ENCODE peak calls at places on chromosomes 6 and 20, in four cellular contexts. R, W, Z and P are unnamed samples.

GRCh38 chr20:44448753-44449546 is 26.7 kb upstream of the TTPAL start:
- DNase-seq in Z (no peak), R (no peak), W (no peak), P (no peak)

GRCh38 chr6:113595921-113596376 is 261.2 kb upstream of the MARCKS start:
- DNase-seq in W (peak; percentile 83), Z (peak; percentile 6), R (no peak), P (peak; percentile 27)

GRCh38 chr20:34579191-34579661 is 20.7 kb downstream of the MAP1LC3A start:
- DNase-seq in R (no peak), Z (no peak), W (no peak), P (peak; percentile 84)

GRCh38 chr6:136771306-136771705 is 21.0 kb downstream of the MAP3K5 start:
- DNase-seq in R (no peak), Z (no peak), W (no peak), P (no peak)

GRCh38 chr6:7919871-7920270 is 9.3 kb upstream of the TXNDC5 start:
- DNase-seq in Z (no peak), R (no peak), W (no peak), P (no peak)

GRCh38 chr6:25992413-25993037 is 29.9 kb downstream of the TRIM38 start:
- DNase-seq in W (peak; percentile 97), Z (peak; percentile 93), R (peak; percentile 96), P (peak; percentile 99)

GRCh38 chr6:3307436-3307835 is 48.7 kb downstream of the PSMG4 start:
- DNase-seq in W (peak; percentile 22), Z (no peak), R (no peak), P (no peak)

GRCh38 chr20:36017034-36017951 is 48.9 kb downstream of the CNBD2 start:
- DNase-seq in R (peak; percentile 71), W (no peak), Z (peak; percentile 57), P (no peak)

GRCh38 chr6:78598966-78599365 is 268.4 kb upstream of the IRAK1BP1 start:
- DNase-seq in Z (no peak), W (no peak), R (no peak), P (no peak)

GRCh38 chr6:80548496-80548895 is 442.0 kb downstream of the BCKDHB start:
- DNase-seq in Z (no peak), R (no peak), W (no peak), P (no peak)

GRCh38 chr6:51167468-51167867 is 348.8 kb downstream of the TFAP2B start:
- DNase-seq in Z (no peak), R (no peak), W (no peak), P (no peak)

GRCh38 chr6:51163843-51164529 is 345.3 kb downstream of the TFAP2B start:
- DNase-seq in W (no peak), Z (no peak), R (no peak), P (no peak)

GRCh38 chr6:51166914-51167313 is 348.2 kb downstream of the TFAP2B start:
- DNase-seq in Z (no peak), W (no peak), R (no peak), P (no peak)

DNA sequence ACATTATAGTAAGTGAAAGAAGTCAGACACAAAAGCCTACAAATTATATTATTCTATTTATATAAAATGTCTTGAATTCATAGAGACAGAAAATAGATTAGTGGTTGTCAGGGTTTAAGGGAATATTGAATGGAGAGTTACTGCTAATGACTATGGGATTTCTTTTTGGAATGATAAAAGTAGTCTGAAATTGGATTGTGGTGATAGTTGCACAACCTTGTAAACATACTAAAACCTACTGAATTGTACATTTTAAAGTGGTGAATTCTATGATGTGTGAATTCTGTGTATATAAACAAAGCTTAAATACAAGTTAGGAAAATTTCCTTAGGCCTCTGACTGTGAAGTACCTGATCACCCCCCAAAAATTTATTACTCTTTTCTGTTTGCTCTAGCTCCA is 343.1 kb downstream of the TFAP2B start:
- DNase-seq in R (no peak), Z (no peak), W (no peak), P (no peak)
- H3K9me3 ChIP-seq in R (no peaks in the 10 kb centered on the region), Z (no peaks in the 10 kb centered on the region), W (no peaks in the 10 kb centered on the region), P (no peaks in the 10 kb centered on the region)

DNA sequence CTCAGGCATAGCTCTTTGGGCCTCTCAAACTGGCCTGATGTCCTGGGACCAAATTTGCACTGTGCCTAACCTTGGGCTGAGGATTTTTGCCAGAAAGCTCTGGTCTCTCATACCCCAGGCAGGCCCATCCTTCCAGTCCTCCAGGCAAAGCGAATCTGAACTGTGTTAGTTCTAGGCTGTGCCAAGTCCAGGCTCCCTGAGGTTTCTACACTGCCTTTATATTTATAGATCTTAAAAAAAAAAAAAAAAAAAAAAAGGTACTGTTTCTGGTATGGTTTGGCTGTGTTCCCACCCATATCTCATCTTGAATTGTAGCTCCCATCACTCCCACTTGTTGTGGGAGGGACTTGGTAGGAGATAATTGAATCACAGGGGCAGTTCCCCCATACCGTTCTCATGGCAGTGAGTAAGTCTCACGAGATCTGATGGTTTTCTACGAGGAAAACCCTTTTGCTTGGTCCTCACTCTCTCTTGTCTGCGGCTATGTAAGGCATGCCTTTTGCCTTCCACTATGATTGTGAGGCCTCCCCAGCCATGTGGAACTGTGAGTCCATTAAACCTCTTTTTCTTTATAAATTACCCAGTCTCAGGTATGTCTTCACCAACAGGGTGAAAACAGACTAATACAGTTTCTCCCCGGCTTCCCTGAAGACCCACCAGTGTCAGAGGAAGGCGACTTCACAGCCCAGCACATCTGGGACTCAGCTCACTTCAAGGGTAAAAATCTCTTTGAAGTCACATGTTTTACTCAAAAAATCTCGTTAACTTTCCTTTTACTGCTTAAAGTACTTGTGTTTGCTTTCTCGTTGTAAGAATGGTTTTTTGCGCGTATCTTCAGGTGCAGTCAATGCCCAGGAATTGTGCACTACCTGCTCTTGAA is 39.1 kb upstream of the TBXT start:
- DNase-seq in Z (no peak), W (no peak), R (no peak), P (no peak)
- H3K9me3 ChIP-seq in Z (no peaks in the 10 kb centered on the region), W (no peaks in the 10 kb centered on the region), R (no peaks in the 10 kb centered on the region), P (no peaks in the 10 kb centered on the region)

GRCh38 chr6:168554472-168554871 is 113.5 kb downstream of the SMOC2 start:
- DNase-seq in R (no peak), W (no peak), Z (no peak), P (no peak)

GRCh38 chr6:168546173-168546572 is 105.2 kb downstream of the SMOC2 start:
- DNase-seq in W (no peak), R (no peak), Z (no peak), P (no peak)

GRCh38 chr6:168554898-168555617 is 114.1 kb downstream of the SMOC2 start:
- DNase-seq in R (no peak), Z (no peak), W (no peak), P (no peak)

GRCh38 chr6:168546730-168547129 is 105.7 kb downstream of the SMOC2 start:
- DNase-seq in Z (no peak), R (no peak), W (no peak), P (no peak)

DNA sequence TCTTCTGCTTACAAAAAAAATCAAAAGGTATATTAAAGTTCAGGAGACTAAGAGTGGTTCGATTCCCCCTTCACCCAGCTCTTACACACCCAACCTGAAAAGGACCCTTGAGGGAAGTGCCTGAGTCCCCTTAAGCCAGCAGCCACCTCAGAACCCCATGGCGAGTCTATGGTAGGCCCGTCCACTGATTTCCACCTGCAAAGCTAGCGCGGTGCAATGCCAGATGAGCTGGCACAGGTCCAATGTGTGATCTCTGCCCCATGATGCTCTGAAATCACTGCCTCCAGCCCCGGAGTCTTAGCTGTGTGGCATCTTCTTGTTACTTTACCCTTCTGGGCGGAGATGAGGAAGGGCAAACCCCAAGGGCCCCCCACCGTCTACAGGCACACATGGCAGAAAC is 109.3 kb downstream of the SMOC2 start:
- DNase-seq in W (no peak), Z (no peak), R (peak; percentile 28), P (no peak)
- H3K9me3 ChIP-seq in W (no peaks in the 10 kb centered on the region), Z (no peaks in the 10 kb centered on the region), R (no peaks in the 10 kb centered on the region), P (no peaks in the 10 kb centered on the region)

GRCh38 chr20:55424446-55424845 is 580.9 kb downstream of the CBLN4 start:
- DNase-seq in R (no peak), W (no peak), Z (no peak), P (no peak)
- H3K9me3 ChIP-seq in R (no peaks in the 10 kb centered on the region), W (no peaks in the 10 kb centered on the region), Z (no peaks in the 10 kb centered on the region), P (no peaks in the 10 kb centered on the region)

GRCh38 chr6:120857422-120857821 is 476.9 kb downstream of the TBC1D32 start:
- DNase-seq in Z (no peak), W (no peak), R (no peak), P (no peak)

GRCh38 chr6:120852293-120852849 is 481.9 kb downstream of the TBC1D32 start:
- DNase-seq in R (no peak), Z (no peak), W (no peak), P (no peak)

GRCh38 chr6:120854583-120854982 is 479.7 kb downstream of the TBC1D32 start:
- DNase-seq in W (no peak), R (no peak), Z (no peak), P (no peak)
- H3K9me3 ChIP-seq in W (no peaks in the 10 kb centered on the region), R (no peaks in the 10 kb centered on the region), Z (no peaks in the 10 kb centered on the region), P (no peaks in the 10 kb centered on the region)

DNA sequence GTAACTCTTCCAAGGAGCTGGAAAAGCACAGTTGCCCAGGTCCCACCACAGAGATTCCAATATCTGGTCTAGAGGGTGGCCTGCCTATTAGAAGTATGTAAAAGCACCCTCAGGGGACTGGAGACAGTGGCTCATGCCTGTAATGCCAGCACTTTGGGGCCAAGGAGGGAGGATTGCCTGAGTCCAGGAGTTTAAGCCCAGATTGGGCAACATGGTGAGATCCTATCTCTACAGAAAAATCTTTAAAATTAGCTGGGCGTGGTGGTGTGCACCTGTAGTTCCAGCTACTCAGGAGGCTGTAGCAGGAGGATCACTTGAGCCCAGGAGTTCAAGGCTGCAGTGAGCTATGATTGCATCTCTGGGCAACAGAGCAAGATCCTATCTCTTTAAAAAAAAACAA is 378.3 kb downstream of the KIF16B start:
- DNase-seq in Z (no peak), R (no peak), W (no peak), P (no peak)
- H3K9me3 ChIP-seq in Z (no peaks in the 10 kb centered on the region), R (peaks cover 7% of the 10 kb centered on the region), W (no peaks in the 10 kb centered on the region), P (no peaks in the 10 kb centered on the region)

GRCh38 chr20:6974819-6975218 is 207.3 kb downstream of the BMP2 start:
- DNase-seq in W (no peak), Z (no peak), R (no peak), P (no peak)
- H3K9me3 ChIP-seq in W (no peaks in the 10 kb centered on the region), Z (no peaks in the 10 kb centered on the region), R (peaks cover 5% of the 10 kb centered on the region), P (no peaks in the 10 kb centered on the region)

GRCh38 chr20:48651271-48651670 is 176.5 kb downstream of the PREX1 start:
- DNase-seq in R (peak; percentile 43), Z (no peak), W (no peak), P (no peak)

GRCh38 chr20:48656120-48656519 is 171.7 kb downstream of the PREX1 start:
- DNase-seq in Z (no peak), W (no peak), R (no peak), P (no peak)

GRCh38 chr20:48653706-48654051 is 174.1 kb downstream of the PREX1 start:
- DNase-seq in Z (no peak), W (no peak), R (no peak), P (no peak)

GRCh38 chr20:48651960-48652359 is 175.8 kb downstream of the PREX1 start:
- DNase-seq in R (no peak), Z (no peak), W (no peak), P (no peak)

DNA sequence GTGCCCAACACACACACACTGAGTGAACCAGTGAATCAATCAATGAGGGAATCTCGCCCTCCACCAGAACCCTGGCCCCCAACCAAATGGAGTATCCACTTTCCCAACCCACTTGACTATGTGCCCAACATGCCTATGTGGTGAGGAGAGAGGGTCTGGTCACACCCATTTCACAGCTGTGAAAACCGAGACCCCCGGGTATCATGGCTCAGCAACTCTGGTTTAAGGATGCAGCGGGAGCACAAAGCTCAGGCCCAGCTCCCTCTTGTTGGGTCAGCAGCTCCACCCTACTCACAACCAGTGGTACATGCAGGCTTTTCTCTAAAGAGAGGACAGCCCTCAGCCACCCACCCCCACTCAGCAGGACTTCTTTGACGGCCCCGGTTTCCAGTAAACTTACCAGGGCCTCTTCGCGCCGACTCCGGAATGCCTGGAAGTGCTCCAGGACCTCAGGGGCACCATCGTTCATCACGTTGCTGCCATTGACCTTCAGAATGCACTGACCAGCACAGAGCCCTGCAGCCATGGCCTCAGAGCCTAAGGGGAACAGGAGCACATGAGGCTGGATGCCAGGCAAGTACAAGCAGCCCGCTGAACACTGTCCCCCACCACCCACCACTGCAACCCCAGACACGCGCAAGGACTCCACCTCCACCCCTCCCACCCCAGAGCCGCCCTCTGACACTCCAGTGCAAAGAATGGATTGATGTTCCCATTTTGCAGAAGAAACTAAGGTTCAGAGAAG is 174.7 kb downstream of the PREX1 start:
- DNase-seq in Z (no peak), W (no peak), R (peak; percentile 24), P (no peak)
- H3K9me3 ChIP-seq in Z (no peaks in the 10 kb centered on the region), W (no peaks in the 10 kb centered on the region), R (no peaks in the 10 kb centered on the region), P (no peaks in the 10 kb centered on the region)